ENCODE peak calls at places on chromosomes 4 and X, in nine cellular contexts. One of them, this sample, is unnamed.

GRCh38 chrX:10709276-10709675 is 88.9 kb upstream of the MID1 start:
- DNase-seq in lung: no peak
- DNase-seq in glutamatergic neuron: no peak
- DNase-seq in psoas muscle: no peak
- DNase-seq in tibial nerve: no peak
- DNase-seq in B cell: no peak
- DNase-seq in Peyer's patch: no peak
- DNase-seq in esophagus squamous epithelium: no peak
- DNase-seq in breast epithelium: no peak
- DNase-seq in this sample: no peak

GRCh38 chr4:129532573-129532972 is 436.6 kb downstream of the C4orf33 start:
- DNase-seq in lung: no peak
- DNase-seq in glutamatergic neuron: no peak
- DNase-seq in psoas muscle: no peak
- DNase-seq in tibial nerve: no peak
- DNase-seq in B cell: no peak
- DNase-seq in Peyer's patch: no peak
- DNase-seq in esophagus squamous epithelium: no peak
- DNase-seq in breast epithelium: no peak
- DNase-seq in this sample: no peak

GRCh38 chr4:25810016-25810415 is 52.8 kb downstream of the SEL1L3 start:
- DNase-seq in lung: no peak
- DNase-seq in glutamatergic neuron: no peak
- DNase-seq in psoas muscle: no peak
- DNase-seq in tibial nerve: no peak
- DNase-seq in B cell: no peak
- DNase-seq in Peyer's patch: no peak
- DNase-seq in esophagus squamous epithelium: no peak
- DNase-seq in breast epithelium: no peak
- DNase-seq in this sample: no peak

GRCh38 chr4:102318105-102318504 is 27.2 kb downstream of the SLC39A8 start:
- DNase-seq in lung: no peak
- DNase-seq in glutamatergic neuron: no peak
- DNase-seq in psoas muscle: no peak
- DNase-seq in tibial nerve: no peak
- DNase-seq in B cell: no peak
- DNase-seq in Peyer's patch: no peak
- DNase-seq in esophagus squamous epithelium: no peak
- DNase-seq in breast epithelium: no peak
- DNase-seq in this sample: no peak

GRCh38 chr4:110099638-110100037 is 98.8 kb downstream of the ELOVL6 start:
- DNase-seq in lung: no peak
- DNase-seq in glutamatergic neuron: no peak
- DNase-seq in psoas muscle: no peak
- DNase-seq in tibial nerve: no peak
- DNase-seq in B cell: no peak
- DNase-seq in Peyer's patch: no peak
- DNase-seq in esophagus squamous epithelium: no peak
- DNase-seq in breast epithelium: no peak
- DNase-seq in this sample: no peak

GRCh38 chrX:96407043-96407442 is 277.6 kb upstream of the DIAPH2 start:
- DNase-seq in lung: no peak
- DNase-seq in glutamatergic neuron: no peak
- DNase-seq in psoas muscle: no peak
- DNase-seq in tibial nerve: peak; percentile 13
- DNase-seq in B cell: no peak
- DNase-seq in Peyer's patch: peak; percentile 55
- DNase-seq in esophagus squamous epithelium: no peak
- DNase-seq in breast epithelium: no peak
- DNase-seq in this sample: no peak

GRCh38 chr4:10831727-10832408 is 147.3 kb upstream of the CLNK start:
- DNase-seq in lung: no peak
- DNase-seq in glutamatergic neuron: no peak
- DNase-seq in psoas muscle: no peak
- DNase-seq in tibial nerve: no peak
- DNase-seq in B cell: no peak
- DNase-seq in Peyer's patch: no peak
- DNase-seq in esophagus squamous epithelium: no peak
- DNase-seq in breast epithelium: no peak
- DNase-seq in this sample: no peak

GRCh38 chr4:94551616-94552564 is 100.1 kb downstream of the PDLIM5 start:
- DNase-seq in lung: no peak
- DNase-seq in glutamatergic neuron: no peak
- DNase-seq in psoas muscle: no peak
- DNase-seq in tibial nerve: no peak
- DNase-seq in B cell: no peak
- DNase-seq in Peyer's patch: no peak
- DNase-seq in esophagus squamous epithelium: no peak
- DNase-seq in breast epithelium: no peak
- DNase-seq in this sample: no peak

GRCh38 chr4:56387023-56388001 is at the start of gene AASDH:
- DNase-seq in lung: peak; percentile 95
- DNase-seq in glutamatergic neuron: peak; percentile 96
- DNase-seq in psoas muscle: peak; percentile 91
- DNase-seq in tibial nerve: peak; percentile 78
- DNase-seq in B cell: peak; percentile 83
- DNase-seq in Peyer's patch: peak; percentile 97
- DNase-seq in esophagus squamous epithelium: peak; percentile 83
- DNase-seq in breast epithelium: peak; percentile 86
- DNase-seq in this sample: peak; percentile 97

GRCh38 chrX:108091878-108092291 is 307 bp downstream of the ATG4A start:
- DNase-seq in lung: no peak
- DNase-seq in glutamatergic neuron: no peak
- DNase-seq in psoas muscle: no peak
- DNase-seq in tibial nerve: no peak
- DNase-seq in B cell: no peak
- DNase-seq in Peyer's patch: no peak
- DNase-seq in esophagus squamous epithelium: no peak
- DNase-seq in breast epithelium: no peak
- DNase-seq in this sample: no peak

GRCh38 chr4:118410143-118410542 is 57.3 kb upstream of the PRSS12 start:
- DNase-seq in lung: no peak
- DNase-seq in glutamatergic neuron: no peak
- DNase-seq in psoas muscle: no peak
- DNase-seq in tibial nerve: no peak
- DNase-seq in B cell: no peak
- DNase-seq in Peyer's patch: no peak
- DNase-seq in esophagus squamous epithelium: no peak
- DNase-seq in breast epithelium: no peak
- DNase-seq in this sample: no peak

GRCh38 chr4:6549445-6549844 is 25.5 kb upstream of the MAN2B2 start:
- DNase-seq in lung: no peak
- DNase-seq in glutamatergic neuron: no peak
- DNase-seq in psoas muscle: no peak
- DNase-seq in tibial nerve: no peak
- DNase-seq in B cell: no peak
- DNase-seq in Peyer's patch: no peak
- DNase-seq in esophagus squamous epithelium: no peak
- DNase-seq in breast epithelium: no peak
- DNase-seq in this sample: no peak

DNA sequence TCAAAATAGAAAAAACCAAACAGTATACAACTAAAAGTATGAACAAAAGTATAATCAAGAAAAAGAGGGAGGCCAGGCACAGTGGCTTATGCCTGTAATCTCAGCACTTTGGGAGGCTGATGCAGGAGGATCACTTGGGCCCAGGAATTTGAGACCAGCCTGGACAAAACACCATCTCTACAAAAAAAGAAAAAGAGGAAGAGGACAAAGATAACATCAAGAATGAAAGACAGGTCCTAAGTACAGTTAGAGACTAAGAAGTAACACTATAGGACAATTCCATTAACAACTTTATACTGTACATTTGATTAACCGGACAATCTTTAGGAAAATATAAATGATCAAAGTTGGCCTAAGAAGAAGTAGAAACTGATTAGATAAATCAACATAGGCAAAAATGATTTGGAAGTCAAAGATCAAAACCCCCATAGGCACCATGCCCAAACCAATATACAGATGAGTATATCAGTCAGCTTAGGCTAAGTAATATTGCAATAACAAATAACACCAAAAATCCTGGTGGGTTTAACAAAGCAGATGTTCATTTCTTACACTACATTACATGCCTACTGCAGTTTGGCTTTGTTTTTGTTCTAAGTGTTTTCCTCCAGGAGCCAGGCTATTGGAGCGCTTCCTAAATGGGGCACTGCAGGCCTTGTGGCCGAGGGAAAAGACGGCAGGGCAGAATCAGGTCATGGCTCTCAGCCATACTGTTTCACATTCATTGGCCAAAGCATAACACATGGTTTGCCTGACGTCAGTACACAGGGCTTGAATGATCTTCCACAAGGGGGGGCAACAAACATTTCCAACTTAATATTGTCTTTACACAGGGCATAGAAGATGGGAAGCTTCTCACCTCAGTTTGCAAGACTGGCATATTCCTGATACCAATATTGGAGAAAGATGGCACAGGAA is 42.2 kb upstream of the HGFAC start:
- DNase-seq in lung: no peak
- DNase-seq in glutamatergic neuron: no peak
- DNase-seq in psoas muscle: no peak
- DNase-seq in tibial nerve: no peak
- DNase-seq in B cell: no peak
- DNase-seq in Peyer's patch: no peak
- DNase-seq in esophagus squamous epithelium: no peak
- DNase-seq in breast epithelium: no peak
- DNase-seq in this sample: no peak
- TF ChIP-seq CTCF in lung: no peak
- TF ChIP-seq CTCF in glutamatergic neuron: no peak
- TF ChIP-seq CTCF in psoas muscle: peak; percentile 26
- TF ChIP-seq CTCF in tibial nerve: no peak
- TF ChIP-seq CTCF in B cell: no peak
- TF ChIP-seq CTCF in Peyer's patch: no peak
- TF ChIP-seq CTCF in esophagus squamous epithelium: no peak
- TF ChIP-seq CTCF in breast epithelium: no peak
- TF ChIP-seq CTCF in this sample: no peak

DNA sequence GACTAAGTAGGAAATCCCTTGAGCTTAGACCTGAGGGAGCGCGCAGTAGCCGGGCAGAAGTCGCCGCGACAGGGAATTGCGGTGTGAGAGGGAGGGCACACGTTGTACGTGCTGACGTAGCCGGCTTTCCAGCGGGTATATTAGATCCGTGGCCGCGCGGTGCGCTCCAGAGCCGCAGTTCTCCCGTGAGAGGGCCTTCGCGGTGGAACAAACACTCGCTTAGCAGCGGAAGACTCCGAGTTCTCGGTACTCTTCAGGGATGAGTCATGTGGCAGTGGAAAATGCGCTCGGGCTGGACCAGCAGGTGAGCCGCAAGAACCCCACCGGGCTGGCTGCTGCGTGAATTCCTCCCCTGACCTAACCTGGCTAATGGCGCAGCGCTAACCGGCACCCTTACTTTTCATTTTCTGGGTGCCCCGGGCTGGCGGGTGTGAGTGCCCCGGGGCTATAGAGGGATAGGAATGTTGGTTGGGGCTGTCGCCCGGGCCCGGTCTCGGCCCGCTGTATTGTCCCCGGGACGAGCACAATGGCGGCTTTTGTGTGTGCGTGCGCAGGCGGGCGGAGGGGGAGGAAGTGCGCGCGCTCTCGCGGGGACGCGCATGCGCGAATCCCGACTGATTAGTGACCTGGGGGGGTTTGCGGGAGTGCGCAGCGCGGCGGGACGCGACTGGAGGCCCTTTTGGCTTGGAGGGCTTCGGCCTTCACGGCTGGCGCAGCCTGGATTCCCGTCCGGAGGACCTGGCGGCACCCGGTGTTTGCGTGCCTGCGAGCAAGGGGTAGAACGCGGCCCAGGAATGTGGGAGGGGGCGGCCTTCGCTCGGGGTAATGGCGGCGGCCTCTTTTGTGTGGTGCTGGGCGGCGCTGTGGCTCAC is at the start of gene DDX3X:
- DNase-seq in lung: peak; percentile 91
- DNase-seq in glutamatergic neuron: peak; percentile 77
- DNase-seq in psoas muscle: peak; percentile 93
- DNase-seq in tibial nerve: peak; percentile 75
- DNase-seq in B cell: peak; percentile 92
- DNase-seq in Peyer's patch: peak; percentile 96
- DNase-seq in esophagus squamous epithelium: peak; percentile 79
- DNase-seq in breast epithelium: peak; percentile 91
- DNase-seq in this sample: peak; percentile 81
- TF ChIP-seq CTCF in lung: peak; percentile 1
- TF ChIP-seq CTCF in glutamatergic neuron: no peak
- TF ChIP-seq CTCF in psoas muscle: peak; percentile 36
- TF ChIP-seq CTCF in tibial nerve: peak; percentile 25
- TF ChIP-seq CTCF in B cell: peak; percentile 9
- TF ChIP-seq CTCF in Peyer's patch: no peak
- TF ChIP-seq CTCF in esophagus squamous epithelium: no peak
- TF ChIP-seq CTCF in breast epithelium: peak; percentile 27
- TF ChIP-seq CTCF in this sample: no peak

DNA sequence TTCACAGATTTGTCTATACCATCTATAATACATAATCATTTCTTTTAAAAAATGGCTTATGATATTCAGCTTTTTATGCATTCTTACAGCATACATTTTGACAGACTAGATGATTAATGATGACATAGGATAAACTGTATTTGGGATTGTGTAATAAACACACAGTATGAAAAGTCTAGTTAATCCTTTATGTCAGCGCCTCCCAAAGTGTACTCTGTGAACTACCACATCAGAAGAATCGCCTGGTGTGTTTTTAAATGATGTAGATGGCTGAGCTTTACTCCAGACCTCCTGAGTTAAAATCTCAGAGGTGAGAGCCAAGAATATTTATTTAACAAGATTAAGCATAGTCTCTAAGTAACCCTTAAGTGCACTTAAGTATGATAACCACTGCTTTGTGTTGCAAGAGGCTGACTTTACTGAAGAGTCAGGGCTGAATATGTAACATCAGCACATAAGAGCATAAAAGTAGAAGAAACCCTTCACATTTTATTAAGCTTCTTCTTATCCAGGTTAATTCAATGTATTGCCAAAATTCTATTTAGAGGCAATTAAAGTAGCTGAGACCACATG is 104.2 kb downstream of the ANK2 start:
- DNase-seq in lung: no peak
- DNase-seq in glutamatergic neuron: no peak
- DNase-seq in psoas muscle: no peak
- DNase-seq in tibial nerve: no peak
- DNase-seq in B cell: no peak
- DNase-seq in Peyer's patch: no peak
- DNase-seq in esophagus squamous epithelium: no peak
- DNase-seq in breast epithelium: no peak
- DNase-seq in this sample: no peak
- TF ChIP-seq CTCF in lung: no peak
- TF ChIP-seq CTCF in glutamatergic neuron: no peak
- TF ChIP-seq CTCF in psoas muscle: no peak
- TF ChIP-seq CTCF in tibial nerve: no peak
- TF ChIP-seq CTCF in B cell: no peak
- TF ChIP-seq CTCF in Peyer's patch: no peak
- TF ChIP-seq CTCF in esophagus squamous epithelium: no peak
- TF ChIP-seq CTCF in breast epithelium: no peak
- TF ChIP-seq CTCF in this sample: no peak

DNA sequence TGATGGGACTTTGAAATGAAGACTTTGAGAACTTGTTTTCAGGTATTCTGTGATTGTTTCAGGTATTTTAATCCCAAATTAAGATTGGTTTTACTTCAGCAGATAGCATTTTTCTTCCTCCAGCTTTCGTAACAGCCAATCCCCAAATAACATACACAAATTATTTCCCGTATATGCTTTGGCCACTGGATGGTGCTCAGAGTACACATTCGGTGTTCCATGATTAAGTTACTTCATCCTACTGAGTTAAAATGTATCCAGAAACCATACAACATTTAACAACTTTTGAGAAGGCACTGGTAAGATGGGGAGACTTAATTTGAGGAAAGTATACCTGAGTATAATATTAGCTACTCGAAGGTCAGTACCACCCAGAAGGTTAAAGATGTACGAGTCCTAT is 233.4 kb upstream of the FAM47A start:
- DNase-seq in lung: no peak
- DNase-seq in glutamatergic neuron: no peak
- DNase-seq in psoas muscle: no peak
- DNase-seq in tibial nerve: no peak
- DNase-seq in B cell: no peak
- DNase-seq in Peyer's patch: no peak
- DNase-seq in esophagus squamous epithelium: no peak
- DNase-seq in breast epithelium: no peak
- DNase-seq in this sample: no peak
- TF ChIP-seq CTCF in lung: peak; percentile 7
- TF ChIP-seq CTCF in glutamatergic neuron: no peak
- TF ChIP-seq CTCF in psoas muscle: peak; percentile 10
- TF ChIP-seq CTCF in tibial nerve: no peak
- TF ChIP-seq CTCF in B cell: no peak
- TF ChIP-seq CTCF in Peyer's patch: no peak
- TF ChIP-seq CTCF in esophagus squamous epithelium: no peak
- TF ChIP-seq CTCF in breast epithelium: no peak
- TF ChIP-seq CTCF in this sample: no peak